ENCODE peak calls at places on chromosome 19, in four cellular contexts. One of them, this sample, is unnamed.

GRCh38 chr19:2469102-2469914 is 6.6 kb upstream of the GADD45B start:
- DNase-seq in A549: peak; percentile 88
- DNase-seq in H1: no peak
- DNase-seq in K562: peak; percentile 58
- DNase-seq in this sample: no peak

GRCh38 chr19:44741258-44741731 is 7.2 kb upstream of the BCL3 start:
- DNase-seq in A549: peak; percentile 99
- DNase-seq in H1: no peak
- DNase-seq in K562: no peak
- DNase-seq in this sample: no peak

GRCh38 chr19:39194832-39195542 is 1.8 kb upstream of the NCCRP1 start:
- DNase-seq in A549: peak; percentile 61
- DNase-seq in H1: no peak
- DNase-seq in K562: no peak
- DNase-seq in this sample: no peak

GRCh38 chr19:43524922-43525835 is 1.8 kb downstream of the ETHE1 start:
- DNase-seq in A549: peak; percentile 85
- DNase-seq in H1: peak; percentile 63
- DNase-seq in K562: no peak
- DNase-seq in this sample: peak; percentile 87

GRCh38 chr19:18425515-18426415 is 6.6 kb downstream of the SSBP4 start:
- DNase-seq in A549: no peak
- DNase-seq in H1: no peak
- DNase-seq in K562: peak; percentile 45
- DNase-seq in this sample: no peak

GRCh38 chr19:19321143-19321577 is 531 bp downstream of the MAU2 start:
- DNase-seq in A549: peak; percentile 20
- DNase-seq in H1: peak; percentile 53
- DNase-seq in K562: peak; percentile 45
- DNase-seq in this sample: peak; percentile 55

GRCh38 chr19:2727640-2727944 is 6.4 kb upstream of the DIRAS1 start:
- DNase-seq in A549: no peak
- DNase-seq in H1: no peak
- DNase-seq in K562: no peak
- DNase-seq in this sample: no peak

GRCh38 chr19:50894478-50895356 is 16.5 kb downstream of the KLK4 start:
- DNase-seq in A549: no peak
- DNase-seq in H1: no peak
- DNase-seq in K562: no peak
- DNase-seq in this sample: no peak

GRCh38 chr19:36331353-36332228 is 47.4 kb downstream of the ZFP14 start:
- DNase-seq in A549: peak; percentile 86
- DNase-seq in H1: peak; percentile 94
- DNase-seq in K562: peak; percentile 18
- DNase-seq in this sample: no peak

GRCh38 chr19:51681286-51681956 is 11.7 kb upstream of the SPACA6 start:
- DNase-seq in A549: peak; percentile 26
- DNase-seq in H1: no peak
- DNase-seq in K562: no peak
- DNase-seq in this sample: no peak

GRCh38 chr19:54415208-54415900 is at the start of gene TTYH1:
- DNase-seq in A549: no peak
- DNase-seq in H1: peak; percentile 91
- DNase-seq in K562: no peak
- DNase-seq in this sample: no peak

GRCh38 chr19:45171211-45171623 is 6.8 kb downstream of the TRAPPC6A start:
- DNase-seq in A549: no peak
- DNase-seq in H1: no peak
- DNase-seq in K562: peak; percentile 77
- DNase-seq in this sample: no peak

GRCh38 chr19:18290250-18291018 is 9.0 kb upstream of the JUND start:
- DNase-seq in A549: no peak
- DNase-seq in H1: no peak
- DNase-seq in K562: peak; percentile 70
- DNase-seq in this sample: no peak

GRCh38 chr19:32598022-32598421 is 17.0 kb downstream of the PDCD5 start:
- DNase-seq in A549: no peak
- DNase-seq in H1: no peak
- DNase-seq in K562: no peak
- DNase-seq in this sample: no peak

GRCh38 chr19:13984186-13984585 is 21.9 kb downstream of the RFX1 start:
- DNase-seq in A549: no peak
- DNase-seq in H1: no peak
- DNase-seq in K562: no peak
- DNase-seq in this sample: no peak

GRCh38 chr19:55091126-55091910 is 15.6 kb downstream of the EPS8L1 start:
- DNase-seq in A549: no peak
- DNase-seq in H1: no peak
- DNase-seq in K562: no peak
- DNase-seq in this sample: no peak

GRCh38 chr19:11798391-11799296 is at the start of gene ZNF491:
- DNase-seq in A549: no peak
- DNase-seq in H1: peak; percentile 94
- DNase-seq in K562: peak; percentile 79
- DNase-seq in this sample: peak; percentile 87

GRCh38 chr19:13579388-13580060 is 73.2 kb upstream of the CACNA1A start:
- DNase-seq in A549: no peak
- DNase-seq in H1: no peak
- DNase-seq in K562: no peak
- DNase-seq in this sample: no peak

GRCh38 chr19:56720281-56720680 is 48.7 kb upstream of the ZNF835 start:
- DNase-seq in A549: no peak
- DNase-seq in H1: no peak
- DNase-seq in K562: no peak
- DNase-seq in this sample: peak; percentile 12

GRCh38 chr19:40503300-40503699 is 36.5 kb downstream of the SPTBN4 start:
- DNase-seq in A549: peak; percentile 39
- DNase-seq in H1: no peak
- DNase-seq in K562: peak; percentile 48
- DNase-seq in this sample: no peak

GRCh38 chr19:18419699-18420460 is 682 bp downstream of the SSBP4 start:
- DNase-seq in A549: no peak
- DNase-seq in H1: no peak
- DNase-seq in K562: peak; percentile 59
- DNase-seq in this sample: peak; percentile 55

GRCh38 chr19:35332817-35333216 is 3.8 kb downstream of the CD22 start:
- DNase-seq in A549: no peak
- DNase-seq in H1: no peak
- DNase-seq in K562: no peak
- DNase-seq in this sample: no peak

GRCh38 chr19:57028804-57029525 is 90.8 kb upstream of the USP29 start:
- DNase-seq in A549: no peak
- DNase-seq in H1: no peak
- DNase-seq in K562: no peak
- DNase-seq in this sample: no peak

GRCh38 chr19:39951686-39952085 is 17.3 kb upstream of the FCGBP start:
- DNase-seq in A549: peak; percentile 70
- DNase-seq in H1: no peak
- DNase-seq in K562: no peak
- DNase-seq in this sample: no peak

GRCh38 chr19:38190061-38190460 is 34.0 kb downstream of the DPF1 start:
- DNase-seq in A549: no peak
- DNase-seq in H1: no peak
- DNase-seq in K562: no peak
- DNase-seq in this sample: no peak

GRCh38 chr19:35160629-35161433 is 6.3 kb downstream of the FXYD5 start:
- DNase-seq in A549: no peak
- DNase-seq in H1: no peak
- DNase-seq in K562: no peak
- DNase-seq in this sample: no peak

GRCh38 chr19:39916851-39917396 is 17.5 kb downstream of the FCGBP start:
- DNase-seq in A549: no peak
- DNase-seq in H1: no peak
- DNase-seq in K562: no peak
- DNase-seq in this sample: no peak

GRCh38 chr19:18645035-18645511 is 8.2 kb downstream of the KLHL26 start:
- DNase-seq in A549: no peak
- DNase-seq in H1: no peak
- DNase-seq in K562: no peak
- DNase-seq in this sample: no peak

GRCh38 chr19:39705578-39706188 is 1.4 kb downstream of the LGALS14 start:
- DNase-seq in A549: no peak
- DNase-seq in H1: no peak
- DNase-seq in K562: no peak
- DNase-seq in this sample: no peak

GRCh38 chr19:31974290-31974689 is 371.1 kb upstream of the ZNF507 start:
- DNase-seq in A549: no peak
- DNase-seq in H1: no peak
- DNase-seq in K562: no peak
- DNase-seq in this sample: no peak

GRCh38 chr19:35045667-35046300 is 4.3 kb downstream of the HPN start:
- DNase-seq in A549: peak; percentile 81
- DNase-seq in H1: no peak
- DNase-seq in K562: peak; percentile 69
- DNase-seq in this sample: no peak

GRCh38 chr19:30842926-30843325 is 470.7 kb downstream of the ZNF536 start:
- DNase-seq in A549: no peak
- DNase-seq in H1: no peak
- DNase-seq in K562: no peak
- DNase-seq in this sample: no peak

GRCh38 chr19:48543121-48543710 is 8.8 kb upstream of the SULT2B1 start:
- DNase-seq in A549: peak; percentile 78
- DNase-seq in H1: no peak
- DNase-seq in K562: no peak
- DNase-seq in this sample: no peak

GRCh38 chr19:48548253-48548911 is 3.6 kb upstream of the SULT2B1 start:
- DNase-seq in A549: no peak
- DNase-seq in H1: no peak
- DNase-seq in K562: no peak
- DNase-seq in this sample: no peak

GRCh38 chr19:48547722-48548121 is 4.2 kb upstream of the SULT2B1 start:
- DNase-seq in A549: no peak
- DNase-seq in H1: no peak
- DNase-seq in K562: no peak
- DNase-seq in this sample: no peak

GRCh38 chr19:48541813-48542212 is 10.2 kb upstream of the SULT2B1 start:
- DNase-seq in A549: no peak
- DNase-seq in H1: no peak
- DNase-seq in K562: no peak
- DNase-seq in this sample: no peak

DNA sequence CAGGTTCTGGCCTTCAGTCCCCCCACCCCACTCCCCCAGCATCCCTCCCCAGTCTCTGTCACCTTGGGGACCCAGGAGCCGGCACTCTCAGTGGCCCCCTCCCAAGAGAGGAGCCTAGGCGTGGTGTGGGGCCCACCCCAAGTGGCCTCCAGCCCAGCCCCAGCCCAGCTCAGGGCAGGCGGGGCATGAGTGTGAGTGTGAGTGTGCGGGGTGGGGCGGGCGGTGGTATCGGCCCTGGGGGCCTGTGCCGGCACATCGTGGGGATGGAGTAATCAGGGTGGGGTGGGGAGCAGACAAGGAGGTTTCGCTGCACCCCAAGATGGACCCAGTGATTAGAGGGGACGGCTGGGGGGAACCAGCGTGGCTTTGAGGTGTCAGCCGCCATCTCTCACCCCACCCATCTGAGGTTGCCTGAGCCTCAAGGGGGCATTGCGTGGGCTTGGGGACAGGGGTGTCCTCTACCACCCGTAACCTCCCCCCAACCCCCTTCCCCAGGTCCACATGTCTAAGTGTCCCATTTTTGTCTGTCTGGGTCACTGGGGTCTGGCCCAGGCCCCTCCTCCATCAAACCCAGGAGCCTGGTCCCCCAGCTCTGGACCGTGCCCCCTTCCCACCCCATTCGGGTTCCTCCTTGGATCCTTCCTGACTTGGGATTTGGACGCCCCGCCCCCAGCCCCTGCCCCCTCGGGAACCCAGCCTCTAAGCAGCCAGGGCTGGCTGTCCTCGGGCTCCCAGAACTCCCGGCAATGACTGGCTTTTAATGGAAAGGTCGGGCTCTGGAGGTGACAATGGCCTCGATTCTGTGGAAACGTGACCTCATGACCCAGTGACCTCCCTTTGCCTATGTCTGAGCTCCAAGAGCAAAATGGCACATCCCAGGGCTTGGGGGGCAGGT is 6.9 kb upstream of the SULT2B1 start:
- DNase-seq in A549: no peak
- DNase-seq in H1: peak; percentile 78
- DNase-seq in K562: no peak
- DNase-seq in this sample: no peak
- TF ChIP-seq RNF2 in A549: no peak
- TF ChIP-seq RNF2 in H1: no peak
- TF ChIP-seq RNF2 in K562: no peak
- TF ChIP-seq RNF2 in this sample: no peak

GRCh38 chr19:42225718-42226292 is 5.7 kb downstream of the ZNF526 start:
- DNase-seq in A549: no peak
- DNase-seq in H1: no peak
- DNase-seq in K562: no peak
- DNase-seq in this sample: no peak
- TF ChIP-seq RNF2 in A549: no peak
- TF ChIP-seq RNF2 in H1: no peak
- TF ChIP-seq RNF2 in K562: no peak
- TF ChIP-seq RNF2 in this sample: no peak

DNA sequence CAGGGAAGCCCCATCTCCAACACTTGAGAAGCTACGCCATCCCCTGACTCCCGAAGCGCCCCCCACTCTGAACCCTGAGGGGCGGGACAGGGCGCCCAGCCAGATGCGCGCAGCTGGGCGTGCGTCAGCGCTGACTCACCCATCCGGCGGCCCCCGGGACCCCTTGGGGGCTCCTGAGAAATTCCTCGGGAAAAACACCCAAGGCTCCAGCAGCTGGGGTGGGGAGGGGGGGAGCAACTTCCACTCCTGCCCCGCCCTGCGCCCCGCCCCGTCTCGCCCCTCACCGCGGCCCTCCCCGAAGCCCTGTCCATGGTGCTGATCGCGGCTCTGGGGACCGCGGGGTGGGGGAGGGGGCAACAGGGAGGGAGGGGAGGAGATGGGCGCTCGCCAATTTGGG is 1.0 kb downstream of the COL5A3 start:
- DNase-seq in A549: no peak
- DNase-seq in H1: peak; percentile 88
- DNase-seq in K562: peak; percentile 64
- DNase-seq in this sample: no peak
- TF ChIP-seq RNF2 in A549: no peak
- TF ChIP-seq RNF2 in H1: no peak
- TF ChIP-seq RNF2 in K562: no peak
- TF ChIP-seq RNF2 in this sample: no peak

DNA sequence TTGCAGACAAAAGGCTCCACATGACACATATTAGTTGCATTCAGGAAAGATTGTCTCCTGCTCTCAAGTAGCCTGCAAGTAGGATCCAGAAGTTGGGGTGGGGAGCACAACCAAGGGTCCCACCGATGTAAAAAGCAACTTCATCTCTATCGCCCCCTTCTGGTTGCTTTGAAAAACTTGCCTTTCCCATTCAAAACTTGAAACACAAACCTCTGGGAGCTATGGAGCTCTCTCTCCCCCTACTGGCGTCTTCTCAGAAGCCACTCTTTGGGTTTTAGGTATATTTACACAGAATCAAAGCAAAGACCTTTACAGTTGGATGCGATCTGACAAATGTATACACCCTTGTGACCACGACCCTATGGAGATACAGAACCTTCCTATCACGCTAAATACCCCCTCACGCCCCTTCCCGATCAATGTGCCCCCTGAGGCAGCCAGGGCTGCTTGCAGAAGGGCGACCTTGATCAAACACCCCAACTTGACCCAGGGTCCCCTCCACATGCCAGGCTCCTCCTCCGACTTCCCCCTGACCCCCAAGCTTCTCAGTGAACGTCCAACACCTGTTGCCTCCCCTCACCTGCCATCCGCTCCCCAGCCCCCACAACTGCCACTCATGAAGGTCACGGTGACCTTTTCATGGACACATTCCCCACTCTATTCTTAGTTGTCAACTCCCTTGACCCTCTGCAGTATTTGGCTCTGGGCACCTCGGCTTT is 10.1 kb downstream of the NOSIP start:
- DNase-seq in A549: peak; percentile 92
- DNase-seq in H1: peak; percentile 70
- DNase-seq in K562: peak; percentile 93
- DNase-seq in this sample: peak; percentile 88
- TF ChIP-seq RNF2 in A549: no peak
- TF ChIP-seq RNF2 in H1: no peak
- TF ChIP-seq RNF2 in K562: no peak
- TF ChIP-seq RNF2 in this sample: no peak

This sample was measured in HepG2.